ENCODE peak calls at places on chromosomes 3 and 15, in eight cellular contexts. S is choroid plexus epithelial cell, V is Panc1, H is astrocyte of the spinal cord, Z is cardiac muscle cell, M is fibroblast of mammary gland, W is uterus, I is cardiac fibroblast. R is an unnamed sample.
A peak's percentile ranks its signal among the peaks of the same experiment; 100 is the strongest.

GRCh38 chr3:9600597-9600996 is 47.0 kb upstream of the LHFPL4 start:
- DNase-seq in I (no peak), W (no peak), V (no peak), Z (no peak), S (no peak), H (no peak), M (no peak), R (peak; percentile 21)

GRCh38 chr15:101496198-101496986 is 6.9 kb upstream of the PCSK6 start:
- DNase-seq in I (no peak), S (no peak), V (no peak), M (no peak), H (no peak), W (no peak), Z (peak; percentile 45), R (no peak)

GRCh38 chr15:76298986-76299385 is 12.3 kb downstream of the ETFA start:
- DNase-seq in M (no peak), Z (no peak), S (no peak), V (no peak), W (no peak), H (no peak), I (no peak), R (no peak)

GRCh38 chr3:72060447-72061034 is 275.6 kb upstream of the PROK2 start:
- DNase-seq in Z (no peak), V (no peak), I (no peak), S (no peak), W (no peak), M (no peak), H (no peak), R (no peak)

GRCh38 chr3:16512435-16513140 is 911 bp downstream of the RFTN1 start:
- DNase-seq in W (peak; percentile 42), Z (peak; percentile 37), M (no peak), I (peak; percentile 22), S (no peak), V (no peak), H (peak; percentile 20), R (peak; percentile 43)

GRCh38 chr15:52397118-52397517 is 101.5 kb upstream of the MYO5C start:
- DNase-seq in H (no peak), M (no peak), S (no peak), Z (no peak), I (no peak), W (no peak), V (no peak), R (no peak)

GRCh38 chr3:44981220-44981619 is 5.2 kb downstream of the EXOSC7 start:
- DNase-seq in V (no peak), Z (no peak), I (peak; percentile 45), S (peak; percentile 49), M (peak; percentile 24), H (no peak), W (no peak), R (no peak)

GRCh38 chr3:98188553-98188952 is 22.1 kb downstream of the OR5H15 start:
- DNase-seq in M (no peak), I (peak; percentile 4), S (peak; percentile 15), W (no peak), Z (peak; percentile 1), V (no peak), H (no peak), R (no peak)

GRCh38 chr3:64627471-64628321 is 60.1 kb downstream of the ADAMTS9 start:
- DNase-seq in I (no peak), Z (no peak), W (no peak), M (peak; percentile 20), V (no peak), S (peak; percentile 75), H (no peak), R (peak; percentile 91)

GRCh38 chr3:151171145-151171544 is 31.9 kb downstream of the GPR171 start:
- DNase-seq in M (no peak), I (no peak), W (no peak), Z (no peak), S (peak; percentile 16), H (peak; percentile 14), V (no peak), R (no peak)

GRCh38 chr15:57697588-57697987 is 8.9 kb upstream of the POLR2M start:
- DNase-seq in Z (no peak), V (no peak), W (no peak), M (no peak), H (no peak), I (peak; percentile 76), S (peak; percentile 51), R (peak; percentile 69)

GRCh38 chr15:91482799-91483198 is 370.7 kb upstream of the SLCO3A1 start:
- DNase-seq in H (no peak), M (no peak), I (no peak), Z (no peak), S (no peak), V (no peak), W (no peak), R (no peak)

GRCh38 chr3:124230928-124231456 is 239.1 kb upstream of the ROPN1 start:
- DNase-seq in V (no peak), M (no peak), H (no peak), I (no peak), W (no peak), S (no peak), Z (no peak), R (no peak)

GRCh38 chr3:46584598-46585467 is 18.7 kb upstream of the LRRC2 start:
- DNase-seq in W (no peak), S (no peak), V (no peak), M (no peak), H (no peak), Z (no peak), I (no peak), R (no peak)

GRCh38 chr3:36907911-36908646 is 36.8 kb downstream of the TRANK1 start:
- DNase-seq in S (peak; percentile 85), M (peak; percentile 74), V (peak; percentile 46), Z (no peak), W (peak; percentile 40), I (peak; percentile 80), H (peak; percentile 71), R (peak; percentile 93)

GRCh38 chr15:34349769-34350168 is 6.7 kb downstream of the NUTM1 start:
- DNase-seq in V (no peak), Z (no peak), W (no peak), S (no peak), I (no peak), M (no peak), H (no peak), R (no peak)
- H3K4me3 ChIP-seq in V (no peak overlapping the region), Z (no peak overlapping the region), W (no peak overlapping the region), S (no peak overlapping the region), I (no peak overlapping the region), M (no peak overlapping the region), H (no peak overlapping the region), R (no peak overlapping the region)

DNA sequence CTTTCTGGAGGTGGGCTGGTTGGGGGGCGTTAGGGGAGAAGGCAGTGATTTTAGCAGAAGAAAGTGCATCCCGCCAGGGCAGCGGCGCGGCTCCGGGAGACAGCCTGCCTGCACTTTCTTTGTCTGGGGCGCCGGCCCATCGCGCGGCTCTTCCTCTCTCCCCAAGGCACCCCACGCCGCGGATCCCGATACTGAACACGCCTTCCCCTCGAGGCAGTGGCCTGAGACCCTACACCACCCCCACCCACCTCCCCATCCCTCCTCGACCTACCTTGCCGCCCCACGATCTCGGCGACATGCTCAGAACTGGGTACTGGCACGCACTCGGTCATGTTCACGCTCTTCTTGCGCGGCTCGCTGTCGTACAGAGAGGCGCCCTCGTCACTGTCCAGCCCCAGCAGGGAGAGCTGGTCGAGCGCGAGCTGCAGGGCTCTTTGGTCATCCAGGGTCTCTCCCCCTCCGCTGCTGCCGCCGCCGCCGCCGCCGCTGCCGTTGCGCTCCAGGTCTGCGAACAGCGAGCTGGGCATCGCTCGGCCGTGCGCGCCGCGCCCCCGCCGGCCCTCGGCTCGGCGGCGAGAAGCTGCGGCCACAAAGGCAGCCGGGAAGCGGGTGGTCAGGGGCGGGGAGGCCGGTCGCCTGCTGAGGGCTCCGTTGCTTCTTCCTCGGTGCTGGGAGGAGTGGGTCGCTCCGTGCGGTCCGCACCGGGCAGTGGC is 483 bp downstream of the MEX3B start:
- DNase-seq in V (no peak), M (peak; percentile 25), I (peak; percentile 60), H (peak; percentile 63), S (peak; percentile 56), W (peak; percentile 36), Z (peak; percentile 78), R (peak; percentile 53)
- TF ChIP-seq CTCF in V (no peak), M (no peak), I (no peak), H (no peak), S (no peak), W (no peak), Z (no peak), R (no peak)

DNA sequence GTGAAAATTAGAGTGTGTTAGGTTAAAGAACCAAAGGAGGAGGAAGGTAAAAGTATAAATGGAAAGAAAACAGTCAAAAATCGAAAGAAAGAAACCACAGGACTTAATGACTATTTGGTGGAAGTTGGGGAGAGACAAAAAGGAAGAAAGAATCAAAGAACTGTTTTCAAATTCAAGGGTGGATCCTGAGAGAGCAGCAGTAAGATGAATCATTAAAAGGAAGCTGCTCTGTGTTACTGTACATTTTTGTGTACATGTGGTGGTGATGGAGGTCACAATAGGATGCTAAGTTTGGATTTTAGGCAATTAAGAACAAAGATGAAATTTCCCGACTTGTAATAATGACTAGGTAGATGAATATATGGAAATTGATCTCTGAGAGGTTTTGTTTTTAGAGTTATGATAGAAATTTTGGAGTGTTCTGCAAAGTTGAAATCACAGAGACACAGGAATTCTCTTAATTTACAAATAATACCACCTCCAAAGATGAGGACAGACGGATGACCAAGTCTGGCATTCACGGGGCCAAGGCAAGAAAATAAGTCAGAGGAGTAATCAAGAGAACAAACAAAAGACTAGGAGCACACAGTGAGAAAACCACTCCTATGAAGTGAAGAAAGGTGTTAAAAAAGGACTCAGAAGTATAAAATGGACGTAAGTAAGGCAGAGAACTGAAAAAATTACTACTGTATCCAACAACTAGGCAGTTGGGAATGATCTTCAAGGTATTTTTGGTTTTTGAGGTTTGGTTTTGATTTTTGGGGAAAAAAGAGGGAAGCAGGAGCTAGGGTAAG is 7.1 kb downstream of the DHX36 start:
- DNase-seq in S (peak; percentile 20), H (no peak), M (peak; percentile 23), Z (no peak), W (no peak), V (no peak), I (peak; percentile 29), R (no peak)
- H3K4me3 ChIP-seq in S (no peak overlapping the region), H (no peak overlapping the region), M (no peak overlapping the region), Z (no peak overlapping the region), W (no peak overlapping the region), V (no peak overlapping the region), I (no peak overlapping the region), R (no peak overlapping the region)

DNA sequence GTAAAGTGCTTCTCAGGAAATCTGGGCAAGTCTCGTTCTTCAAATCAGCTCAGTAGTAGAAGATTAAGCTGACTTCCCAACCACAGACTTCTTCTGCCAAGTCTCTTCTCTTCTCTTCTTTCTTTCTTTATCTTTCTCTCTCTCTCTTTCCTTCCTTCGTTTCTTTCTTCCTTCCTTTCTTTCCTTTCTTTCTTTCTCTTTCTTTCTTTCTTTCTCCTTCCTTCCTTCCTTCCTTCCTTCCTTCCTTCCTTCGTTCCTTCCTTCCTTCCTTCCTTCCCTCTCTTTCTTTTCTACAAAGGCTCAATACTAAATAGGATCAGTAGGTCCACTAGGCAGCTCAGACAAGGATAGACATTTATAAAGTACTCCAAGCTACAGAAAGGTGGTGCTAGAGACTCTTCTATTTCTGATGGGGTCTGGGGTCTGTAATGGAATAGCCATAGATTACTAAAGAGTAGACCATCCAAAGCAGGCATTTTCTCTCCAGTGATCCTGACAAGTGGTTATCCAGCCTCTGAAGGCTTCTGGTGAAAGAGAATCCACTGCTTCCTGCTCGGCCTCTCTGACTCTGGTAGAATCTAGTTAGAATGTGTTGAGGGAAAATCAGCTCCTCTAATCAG is 100.8 kb downstream of the TPRG1 start:
- DNase-seq in I (no peak), W (no peak), Z (peak; percentile 58), H (no peak), V (no peak), M (no peak), S (peak; percentile 34), R (peak; percentile 20)
- TF ChIP-seq CTCF in I (peak; percentile 32), W (no peak), Z (peak; percentile 37), H (peak; percentile 34), V (peak; percentile 66), M (peak; percentile 36), S (peak; percentile 57), R (peak; percentile 61)

GRCh38 chr3:180684807-180685206 is 5.5 kb upstream of the CCDC39 start:
- DNase-seq in V (no peak), M (no peak), W (no peak), I (no peak), H (no peak), Z (no peak), S (no peak), R (no peak)
- H3K4me3 ChIP-seq in V (no peak overlapping the region), M (no peak overlapping the region), W (no peak overlapping the region), I (no peak overlapping the region), H (no peak overlapping the region), Z (no peak overlapping the region), S (no peak overlapping the region), R (no peak overlapping the region)

R was measured in fibroblast of villous mesenchyme.